ENCODE peak calls at places on chromosomes 12 and 14, in five cellular contexts. P is GM12878, A is HepG2, L is H1, H is K562. C is an unnamed sample.

GRCh38 chr14:96250545-96250944 is 5.5 kb upstream of the BDKRB1 start:
- DNase-seq in P (no peak), A (no peak), L (no peak), H (no peak), C (no peak)

GRCh38 chr12:97324471-97324870 is 138.1 kb upstream of the RMST start:
- DNase-seq in P (no peak), A (no peak), L (no peak), H (no peak), C (no peak)

GRCh38 chr14:55071870-55072640 is 20.6 kb downstream of the MAPK1IP1L start:
- DNase-seq in P (peak), A (no peak), L (no peak), H (no peak), C (no peak)

GRCh38 chr12:62466018-62466595 is 519 bp upstream of the MON2 start:
- DNase-seq in P (no peak), A (peak), L (no peak), H (peak), C (no peak)

GRCh38 chr14:75427482-75428229 is at the start of gene JDP2:
- DNase-seq in P (no peak), A (peak), L (no peak), H (peak), C (peak)

GRCh38 chr14:50272498-50272897 is 39.5 kb downstream of the L2HGDH start:
- DNase-seq in P (no peak), A (no peak), L (no peak), H (no peak), C (no peak)

GRCh38 chr12:42360747-42361403 is 34.9 kb downstream of the PPHLN1 start:
- DNase-seq in P (no peak), A (no peak), L (no peak), H (no peak), C (no peak)

GRCh38 chr14:64771161-64771560 is 66.9 kb downstream of the PLEKHG3 start:
- DNase-seq in P (no peak), A (no peak), L (no peak), H (no peak), C (no peak)

GRCh38 chr14:72621387-72622065 is 272.4 kb downstream of the DPF3 start:
- DNase-seq in P (no peak), A (no peak), L (no peak), H (no peak), C (no peak)

GRCh38 chr12:70468741-70469140 is 102.7 kb downstream of the KCNMB4 start:
- DNase-seq in P (no peak), A (no peak), L (no peak), H (no peak), C (no peak)

DNA sequence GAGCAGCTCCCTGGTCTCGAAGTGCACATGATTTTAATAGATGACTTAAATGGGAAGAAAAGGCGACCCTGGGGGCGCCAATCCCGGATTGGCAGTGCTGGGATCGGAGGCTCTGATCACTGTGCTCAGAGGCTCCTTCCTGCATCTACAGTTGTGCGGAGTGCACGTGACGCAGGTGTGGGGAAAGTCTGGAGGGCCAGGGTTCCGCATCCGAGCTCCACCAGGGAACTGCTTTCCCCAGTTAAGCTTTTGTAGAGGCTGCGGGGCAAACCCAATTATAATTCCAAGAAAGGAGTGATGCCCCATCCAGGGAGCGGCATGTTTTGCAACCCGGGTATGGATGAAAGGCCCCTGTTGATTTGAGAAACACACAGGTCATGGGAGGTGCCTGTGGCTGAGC is 36.5 kb downstream of the ELK3 start:
- DNase-seq in P (no peak), A (no peak), L (no peak), H (no peak), C (no peak)
- TF ChIP-seq JUND in P (no peak), A (no peak), L (no peak), H (no peak), C (no peak)

DNA sequence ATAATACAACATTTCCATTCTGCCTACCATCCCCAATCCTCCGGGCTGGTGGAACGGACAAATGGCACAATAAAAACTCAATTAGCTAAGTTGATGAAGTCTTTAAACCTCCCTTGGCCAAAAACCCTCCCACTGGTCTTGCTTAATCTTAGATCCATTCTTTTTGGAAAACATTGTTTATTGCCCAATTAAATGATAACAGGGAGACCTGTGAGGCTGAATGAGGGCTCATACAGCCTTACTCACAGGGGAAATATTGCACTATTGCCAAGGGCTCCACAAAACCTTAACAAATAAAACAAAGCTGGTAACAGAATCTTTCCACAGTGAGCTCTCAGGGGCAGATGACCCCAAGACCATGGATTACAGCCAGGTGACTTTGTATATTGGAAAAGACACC is 7.8 kb upstream of the PSMC1 start:
- DNase-seq in P (no peak), A (no peak), L (no peak), H (no peak), C (no peak)
- H3K4me2 ChIP-seq in P (no peak), A (no peak), L (no peak), H (no peak), C (no peak)

GRCh38 chr12:53295070-53295890 is at the start of gene PFDN5:
- DNase-seq in P (peak), A (peak), L (peak), H (peak), C (peak)
- TF ChIP-seq POLR2A in P (peak), A (peak), L (peak), H (peak), C (peak)

GRCh38 chr12:94457331-94457730 is 2.3 kb downstream of the CEP83 start:
- DNase-seq in P (no peak), A (no peak), L (no peak), H (no peak), C (no peak)
- TF ChIP-seq JUND in P (no peak), A (no peak), L (no peak), H (no peak), C (no peak)

C was measured in HCT116.